ENCODE peak calls at places on chromosome 9, in five cellular contexts. Z is IMR-90, L is mesenchymal stem cell, H is H1, R is neuronal stem cell. U is an unnamed sample.

GRCh38 chr9:126569036-126569435 is 44.7 kb upstream of the LMX1B start:
- DNase-seq in Z (no peak), L (no peak), H (no peak), R (no peak), U (no peak)

GRCh38 chr9:87280421-87280820 is 217.2 kb upstream of the DAPK1 start:
- DNase-seq in Z (peak; percentile 92), L (peak; percentile 95), H (no peak), R (no peak), U (no peak)

GRCh38 chr9:93536874-93537273 is 39.5 kb upstream of the PHF2 start:
- DNase-seq in Z (no peak), L (no peak), H (no peak), R (no peak), U (no peak)

GRCh38 chr9:27530915-27531762 is 1.5 kb upstream of the MOB3B start:
- DNase-seq in Z (no peak), L (no peak), H (no peak), R (no peak), U (no peak)

GRCh38 chr9:70406446-70406862 is 8.0 kb downstream of the KLF9 start:
- DNase-seq in Z (peak; percentile 62), L (peak; percentile 82), H (no peak), R (no peak), U (no peak)

GRCh38 chr9:18360005-18360404 is 113.9 kb upstream of the ADAMTSL1 start:
- DNase-seq in Z (no peak), L (no peak), H (no peak), R (no peak), U (no peak)

GRCh38 chr9:83449166-83449565 is 89.0 kb downstream of the FRMD3 start:
- DNase-seq in Z (no peak), L (no peak), H (no peak), R (no peak), U (no peak)

GRCh38 chr9:136847065-136847826 is 2.0 kb upstream of the PHPT1 start:
- DNase-seq in Z (peak; percentile 39), L (peak; percentile 87), H (peak; percentile 86), R (peak; percentile 70), U (peak; percentile 93)

GRCh38 chr9:137982132-137982666 is 104.6 kb downstream of the CACNA1B start:
- DNase-seq in Z (no peak), L (peak; percentile 3), H (no peak), R (no peak), U (no peak)

GRCh38 chr9:37040508-37041127 is 6.5 kb upstream of the PAX5 start:
- DNase-seq in Z (no peak), L (no peak), H (no peak), R (no peak), U (no peak)

GRCh38 chr9:6873862-6874261 is 116.1 kb downstream of the KDM4C start:
- DNase-seq in Z (peak; percentile 56), L (peak; percentile 2), H (no peak), R (no peak), U (no peak)

GRCh38 chr9:86801246-86801645 is 146.1 kb downstream of the GAS1 start:
- DNase-seq in Z (peak; percentile 15), L (no peak), H (no peak), R (no peak), U (no peak)

GRCh38 chr9:95497772-95498171 is 19.0 kb downstream of the PTCH1 start:
- DNase-seq in Z (peak; percentile 77), L (peak; percentile 50), H (no peak), R (no peak), U (no peak)

GRCh38 chr9:119811030-119811429 is 441.8 kb upstream of the BRINP1 start:
- DNase-seq in Z (peak; percentile 1), L (peak; percentile 0), H (no peak), R (no peak), U (no peak)

GRCh38 chr9:84374516-84374915 is 34.0 kb upstream of the SLC28A3 start:
- DNase-seq in Z (no peak), L (no peak), H (no peak), R (no peak), U (no peak)

GRCh38 chr9:16563446-16563845 is 307.0 kb downstream of the BNC2 start:
- DNase-seq in Z (peak; percentile 16), L (no peak), H (no peak), R (no peak), U (no peak)

GRCh38 chr9:113267911-113268563 is 7.3 kb downstream of the CDC26 start:
- DNase-seq in Z (no peak), L (no peak), H (no peak), R (no peak), U (no peak)

GRCh38 chr9:98602839-98603238 is 105.9 kb downstream of the GABBR2 start:
- DNase-seq in Z (no peak), L (no peak), H (no peak), R (no peak), U (no peak)

GRCh38 chr9:133914483-133915342 is 77.4 kb downstream of the VAV2 start:
- DNase-seq in Z (no peak), L (no peak), H (no peak), R (no peak), U (peak; percentile 58)

GRCh38 chr9:110744753-110745522 is 76.3 kb downstream of the MUSK start:
- DNase-seq in Z (peak; percentile 98), L (peak; percentile 91), H (no peak), R (no peak), U (no peak)

GRCh38 chr9:128923493-128923883 is 2.7 kb downstream of the PHYHD1 start:
- DNase-seq in Z (no peak), L (no peak), H (no peak), R (no peak), U (no peak)
- H3K4me1 ChIP-seq in Z (peaks cover 15% of the 10 kb centered on the region), L (peaks cover 18% of the 10 kb centered on the region), H (no peaks in the 10 kb centered on the region), R (peaks cover 11% of the 10 kb centered on the region), U (no peaks in the 10 kb centered on the region)

GRCh38 chr9:38677660-38678303 is 42.2 kb downstream of the FAM240B start:
- DNase-seq in Z (no peak), L (no peak), H (no peak), R (no peak), U (no peak)
- H3K23ac ChIP-seq in Z (no peak overlapping the region), L (no peak overlapping the region), H (no peak overlapping the region), R (no peak overlapping the region), U (no peak overlapping the region)

GRCh38 chr9:40928803-40929487 is 199.5 kb downstream of the FOXD4L6 start:
- DNase-seq in Z (no peak), L (no peak), H (peak; percentile 29), R (no peak), U (no peak)

GRCh38 chr9:40926404-40927259 is 201.8 kb downstream of the FOXD4L6 start:
- DNase-seq in Z (no peak), L (no peak), H (peak; percentile 2), R (no peak), U (no peak)

GRCh38 chr9:40925149-40925548 is 203.3 kb downstream of the FOXD4L6 start:
- DNase-seq in Z (no peak), L (no peak), H (peak; percentile 31), R (no peak), U (no peak)

GRCh38 chr9:40927260-40927631 is 201.2 kb downstream of the FOXD4L6 start:
- DNase-seq in Z (no peak), L (no peak), H (peak; percentile 23), R (no peak), U (no peak)

DNA sequence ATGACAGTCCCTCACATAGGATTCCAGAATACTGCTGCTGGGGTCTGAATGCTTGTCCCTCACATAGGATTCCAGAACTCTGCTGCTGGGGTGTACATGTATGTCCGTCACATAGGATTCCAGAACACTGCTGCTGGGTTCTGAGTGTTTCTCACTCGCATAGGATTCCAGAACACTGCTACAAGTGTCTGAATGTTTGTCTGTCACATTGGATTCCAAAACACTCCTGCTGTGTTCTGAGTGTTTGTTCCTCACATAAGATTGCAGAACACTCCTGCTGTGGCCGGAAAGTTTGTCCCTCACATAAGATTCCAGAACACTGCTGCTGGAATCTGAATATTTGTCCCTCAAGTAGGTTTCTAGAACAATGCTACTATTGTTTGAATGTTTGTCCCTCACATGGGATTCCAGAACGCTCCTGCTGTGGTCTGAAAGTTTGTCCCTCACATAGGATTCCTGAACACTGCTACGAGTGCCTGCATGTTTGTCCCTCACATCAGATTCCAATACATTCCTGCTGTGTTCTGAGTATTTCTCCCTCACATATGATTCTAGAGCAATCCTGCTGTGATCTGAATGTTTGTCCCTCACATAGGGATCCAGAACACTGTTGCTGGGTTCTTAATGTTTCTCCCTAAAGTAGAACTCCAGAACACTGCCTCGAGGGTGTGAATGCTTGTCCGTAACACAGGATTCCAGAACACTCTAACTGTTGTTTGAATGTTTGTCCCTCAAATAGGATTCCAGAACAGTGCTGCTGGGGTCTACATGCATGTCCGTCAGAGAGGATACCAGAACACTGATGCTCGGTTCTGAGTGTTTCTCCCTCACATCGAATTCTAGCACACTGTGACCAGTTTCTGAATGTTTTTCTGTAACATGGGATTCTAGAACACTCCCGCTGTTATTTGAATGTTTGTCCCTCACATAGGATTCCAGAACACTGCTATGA is 200.4 kb downstream of the FOXD4L6 start:
- DNase-seq in Z (no peak), L (no peak), H (peak; percentile 27), R (no peak), U (no peak)
- H3K9me3 ChIP-seq in Z (peaks cover 58% of the 10 kb centered on the region), L (peaks cover 76% of the 10 kb centered on the region), H (peaks cover 85% of the 10 kb centered on the region), R (peaks cover 44% of the 10 kb centered on the region), U (peaks cover 81% of the 10 kb centered on the region)

GRCh38 chr9:35649431-35650340 is 1.0 kb downstream of the SIT1 start:
- DNase-seq in Z (no peak), L (no peak), H (no peak), R (no peak), U (no peak)
- H3K4me1 ChIP-seq in Z (peaks cover 14% of the 10 kb centered on the region), L (peaks cover 6% of the 10 kb centered on the region), H (peaks cover 8% of the 10 kb centered on the region), R (peaks cover 5% of the 10 kb centered on the region), U (peaks cover 3% of the 10 kb centered on the region)

GRCh38 chr9:35489313-35490154 is at the start of gene RUSC2:
- DNase-seq in Z (peak; percentile 90), L (peak; percentile 95), H (peak; percentile 93), R (peak; percentile 89), U (peak; percentile 89)
- H3K23ac ChIP-seq in Z (peak within 1 kb of the TSS; percentile 74), L (peak within 1 kb of the TSS; percentile 90), H (no peak within 1 kb of the TSS), R (peak within 1 kb of the TSS; percentile 81), U (no peak within 1 kb of the TSS)

DNA sequence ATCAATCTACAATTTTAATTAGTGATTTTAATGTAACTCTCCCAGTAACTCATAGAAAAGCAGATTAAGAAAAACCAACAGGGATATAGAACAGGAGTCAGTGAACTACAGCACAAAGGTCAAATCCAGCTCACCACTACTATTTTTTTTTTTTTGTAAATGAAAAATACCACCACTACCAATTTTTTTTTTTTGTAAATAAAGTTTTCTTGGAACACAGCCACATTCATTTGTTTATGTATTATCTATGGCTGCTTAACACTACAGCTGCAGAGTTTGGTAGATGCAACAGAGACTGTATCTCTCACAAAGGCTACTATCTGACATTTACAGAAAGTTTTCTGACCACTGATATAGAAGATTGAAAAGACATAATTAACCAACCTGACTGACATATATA is 11.7 kb downstream of the ZNF510 start:
- DNase-seq in Z (no peak), L (no peak), H (no peak), R (no peak), U (no peak)
- H3K9me3 ChIP-seq in Z (peaks cover 45% of the 10 kb centered on the region), L (peaks cover 96% of the 10 kb centered on the region), H (peaks cover 42% of the 10 kb centered on the region), R (peaks cover 19% of the 10 kb centered on the region), U (peaks cover 58% of the 10 kb centered on the region)

U was measured in H9.